ENCODE peak calls at places on chromosomes 11 and 22, in seven cellular contexts. One of them, this sample, is unnamed.
A peak's percentile ranks its signal among the peaks of the same experiment; 100 is the strongest.

GRCh38 chr11:77377734-77378133 is 76.2 kb upstream of the GDPD4 start:
- DNase-seq in retina: no peak
- DNase-seq in psoas muscle: no peak
- DNase-seq in brain microvascular endothelial cell: no peak
- DNase-seq in Calu3: no peak
- DNase-seq in activated T-cell treated with anti-CD3 and anti-CD28 coated beads for 1 hour: no peak
- DNase-seq in foreskin fibroblast: no peak
- DNase-seq in this sample: peak; percentile 23

GRCh38 chr22:30763815-30764686 is 69.4 kb downstream of the OSBP2 start:
- DNase-seq in retina: peak; percentile 74
- DNase-seq in psoas muscle: peak; percentile 21
- DNase-seq in brain microvascular endothelial cell: peak; percentile 53
- DNase-seq in Calu3: peak; percentile 74
- DNase-seq in activated T-cell treated with anti-CD3 and anti-CD28 coated beads for 1 hour: peak; percentile 17
- DNase-seq in foreskin fibroblast: peak; percentile 58
- DNase-seq in this sample: peak; percentile 71

GRCh38 chr11:115580927-115581680 is 76.9 kb upstream of the CADM1 start:
- DNase-seq in retina: peak; percentile 13
- DNase-seq in psoas muscle: peak; percentile 18
- DNase-seq in brain microvascular endothelial cell: no peak
- DNase-seq in Calu3: no peak
- DNase-seq in activated T-cell treated with anti-CD3 and anti-CD28 coated beads for 1 hour: no peak
- DNase-seq in foreskin fibroblast: no peak
- DNase-seq in this sample: peak; percentile 62

GRCh38 chr11:122098223-122098980 is 17.6 kb downstream of the BLID start:
- DNase-seq in retina: no peak
- DNase-seq in psoas muscle: no peak
- DNase-seq in brain microvascular endothelial cell: no peak
- DNase-seq in Calu3: no peak
- DNase-seq in activated T-cell treated with anti-CD3 and anti-CD28 coated beads for 1 hour: no peak
- DNase-seq in foreskin fibroblast: no peak
- DNase-seq in this sample: no peak

GRCh38 chr11:61091373-61092279 is 10.7 kb upstream of the CD5 start:
- DNase-seq in retina: no peak
- DNase-seq in psoas muscle: no peak
- DNase-seq in brain microvascular endothelial cell: peak; percentile 31
- DNase-seq in Calu3: no peak
- DNase-seq in activated T-cell treated with anti-CD3 and anti-CD28 coated beads for 1 hour: no peak
- DNase-seq in foreskin fibroblast: no peak
- DNase-seq in this sample: peak; percentile 47

GRCh38 chr11:111095327-111095726 is 150.2 kb upstream of the POU2AF2 start:
- DNase-seq in retina: no peak
- DNase-seq in psoas muscle: no peak
- DNase-seq in brain microvascular endothelial cell: no peak
- DNase-seq in Calu3: no peak
- DNase-seq in activated T-cell treated with anti-CD3 and anti-CD28 coated beads for 1 hour: no peak
- DNase-seq in foreskin fibroblast: no peak
- DNase-seq in this sample: no peak

GRCh38 chr11:8268530-8269461 is 5.1 kb upstream of the LMO1 start:
- DNase-seq in retina: peak; percentile 89
- DNase-seq in psoas muscle: no peak
- DNase-seq in brain microvascular endothelial cell: no peak
- DNase-seq in Calu3: no peak
- DNase-seq in activated T-cell treated with anti-CD3 and anti-CD28 coated beads for 1 hour: no peak
- DNase-seq in foreskin fibroblast: no peak
- DNase-seq in this sample: peak; percentile 40

GRCh38 chr22:47997052-47997568 is 1234.7 kb downstream of the TBC1D22A start:
- DNase-seq in retina: no peak
- DNase-seq in psoas muscle: no peak
- DNase-seq in brain microvascular endothelial cell: no peak
- DNase-seq in Calu3: no peak
- DNase-seq in activated T-cell treated with anti-CD3 and anti-CD28 coated beads for 1 hour: no peak
- DNase-seq in foreskin fibroblast: no peak
- DNase-seq in this sample: no peak

GRCh38 chr11:24509114-24509513 is 12.3 kb downstream of the LUZP2 start:
- DNase-seq in retina: no peak
- DNase-seq in psoas muscle: no peak
- DNase-seq in brain microvascular endothelial cell: no peak
- DNase-seq in Calu3: no peak
- DNase-seq in activated T-cell treated with anti-CD3 and anti-CD28 coated beads for 1 hour: no peak
- DNase-seq in foreskin fibroblast: no peak
- DNase-seq in this sample: no peak

GRCh38 chr11:67522338-67522737 is 908 bp downstream of the CABP2 start:
- DNase-seq in retina: no peak
- DNase-seq in psoas muscle: no peak
- DNase-seq in brain microvascular endothelial cell: no peak
- DNase-seq in Calu3: no peak
- DNase-seq in activated T-cell treated with anti-CD3 and anti-CD28 coated beads for 1 hour: no peak
- DNase-seq in foreskin fibroblast: no peak
- DNase-seq in this sample: no peak

GRCh38 chr22:43400449-43400848 is 11.4 kb upstream of the MPPED1 start:
- DNase-seq in retina: no peak
- DNase-seq in psoas muscle: no peak
- DNase-seq in brain microvascular endothelial cell: no peak
- DNase-seq in Calu3: no peak
- DNase-seq in activated T-cell treated with anti-CD3 and anti-CD28 coated beads for 1 hour: no peak
- DNase-seq in foreskin fibroblast: no peak
- DNase-seq in this sample: no peak

GRCh38 chr11:70650075-70650909 is 252.0 kb downstream of the CTTN start:
- DNase-seq in retina: peak; percentile 78
- DNase-seq in psoas muscle: peak; percentile 44
- DNase-seq in brain microvascular endothelial cell: peak; percentile 64
- DNase-seq in Calu3: peak; percentile 76
- DNase-seq in activated T-cell treated with anti-CD3 and anti-CD28 coated beads for 1 hour: no peak
- DNase-seq in foreskin fibroblast: peak; percentile 42
- DNase-seq in this sample: peak; percentile 78

GRCh38 chr11:73622920-73623593 is 23.3 kb upstream of the PLEKHB1 start:
- DNase-seq in retina: no peak
- DNase-seq in psoas muscle: no peak
- DNase-seq in brain microvascular endothelial cell: no peak
- DNase-seq in Calu3: no peak
- DNase-seq in activated T-cell treated with anti-CD3 and anti-CD28 coated beads for 1 hour: no peak
- DNase-seq in foreskin fibroblast: no peak
- DNase-seq in this sample: no peak